ENCODE peak calls at places on chromosomes 11 and 22, in four cellular contexts. Z, G, J and E are unnamed samples.

GRCh38 chr11:127238321-127238720 is 237.8 kb upstream of the KIRREL3 start:
- DNase-seq in Z (no peak), G (no peak), J (no peak), E (no peak)

GRCh38 chr11:25159341-25159740 is 662.5 kb downstream of the LUZP2 start:
- DNase-seq in Z (peak; percentile 28), G (no peak), J (no peak), E (no peak)

GRCh38 chr11:73980001-73980960 is 2.4 kb downstream of the UCP2 start:
- DNase-seq in Z (peak; percentile 17), G (peak; percentile 70), J (peak; percentile 88), E (no peak)

GRCh38 chr11:71484248-71485062 is 31.5 kb downstream of the NADSYN1 start:
- DNase-seq in Z (no peak), G (no peak), J (no peak), E (no peak)

GRCh38 chr11:3658252-3658651 is 12.9 kb downstream of the CHRNA10 start:
- DNase-seq in Z (no peak), G (no peak), J (no peak), E (no peak)

GRCh38 chr22:37533995-37534394 is 14.8 kb upstream of the CARD10 start:
- DNase-seq in Z (peak; percentile 84), G (no peak), J (no peak), E (no peak)

GRCh38 chr22:47174671-47175111 is 412.2 kb downstream of the TBC1D22A start:
- DNase-seq in Z (no peak), G (no peak), J (no peak), E (no peak)

GRCh38 chr11:118211006-118211405 is 13.8 kb downstream of the JAML start:
- DNase-seq in Z (no peak), G (no peak), J (no peak), E (no peak)

GRCh38 chr11:99682171-99682570 is 661.4 kb downstream of the CNTN5 start:
- DNase-seq in Z (no peak), G (no peak), J (no peak), E (no peak)

GRCh38 chr11:107591446-107592236 is 694 bp downstream of the ELMOD1 start:
- DNase-seq in Z (no peak), G (no peak), J (no peak), E (peak; percentile 22)

GRCh38 chr22:41725510-41726110 is 26.3 kb downstream of the MEI1 start:
- DNase-seq in Z (no peak), G (no peak), J (no peak), E (no peak)

GRCh38 chr22:48218889-48219420 is 1456.5 kb downstream of the TBC1D22A start:
- DNase-seq in Z (no peak), G (no peak), J (no peak), E (no peak)

GRCh38 chr11:72676874-72677341 is 2.7 kb upstream of the PDE2A start:
- DNase-seq in Z (peak; percentile 26), G (peak; percentile 60), J (peak; percentile 48), E (no peak)

GRCh38 chr11:68142028-68142412 is 20.8 kb upstream of the CHKA start:
- DNase-seq in Z (no peak), G (no peak), J (no peak), E (no peak)

GRCh38 chr11:1307998-1308744 is 1.3 kb downstream of the TOLLIP start:
- DNase-seq in Z (no peak), G (no peak), J (no peak), E (no peak)

GRCh38 chr11:6657346-6657745 is 1.7 kb upstream of the DCHS1 start:
- DNase-seq in Z (peak; percentile 19), G (no peak), J (no peak), E (no peak)

GRCh38 chr22:45885171-45885840 is 91.7 kb downstream of the WNT7B start:
- DNase-seq in Z (no peak), G (no peak), J (no peak), E (no peak)

GRCh38 chr11:2525941-2526807 is 81.4 kb downstream of the KCNQ1 start:
- DNase-seq in Z (no peak), G (no peak), J (no peak), E (no peak)

GRCh38 chr11:59756845-59757244 is 1.7 kb downstream of the STX3 start:
- DNase-seq in Z (no peak), G (no peak), J (no peak), E (no peak)

GRCh38 chr22:36853407-36854099 is 7.3 kb upstream of the NCF4 start:
- DNase-seq in Z (peak; percentile 33), G (peak; percentile 84), J (peak; percentile 73), E (peak; percentile 5)

GRCh38 chr11:118735203-118735602 is 55.8 kb upstream of the TREH start:
- DNase-seq in Z (no peak), G (no peak), J (no peak), E (no peak)

GRCh38 chr22:19524170-19525115 is at the start of gene CLDN5:
- DNase-seq in Z (peak; percentile 12), G (no peak), J (no peak), E (no peak)

GRCh38 chr22:20109411-20110358 is 6.2 kb upstream of the RANBP1 start:
- DNase-seq in Z (no peak), G (no peak), J (no peak), E (no peak)

GRCh38 chr11:88979641-88980040 is 86.1 kb downstream of the GRM5 start:
- DNase-seq in Z (peak; percentile 1), G (no peak), J (no peak), E (no peak)

GRCh38 chr22:29396126-29396525 is 7.8 kb upstream of the AP1B1 start:
- DNase-seq in Z (no peak), G (no peak), J (no peak), E (no peak)

GRCh38 chr22:25013634-25014033 is 61.1 kb downstream of the KIAA1671 start:
- DNase-seq in Z (no peak), G (no peak), J (no peak), E (no peak)

GRCh38 chr11:128559496-128560103 is 27.8 kb downstream of the ETS1 start:
- DNase-seq in Z (no peak), G (no peak), J (no peak), E (no peak)

GRCh38 chr11:46456269-46456668 is 64.7 kb upstream of the CHRM4 start:
- DNase-seq in Z (no peak), G (no peak), J (no peak), E (no peak)

GRCh38 chr11:13128381-13128780 is 119.3 kb downstream of the RASSF10 start:
- DNase-seq in Z (no peak), G (no peak), J (no peak), E (no peak)

GRCh38 chr11:823441-824291 is 4.1 kb upstream of the CRACR2B start:
- DNase-seq in Z (no peak), G (no peak), J (no peak), E (no peak)

GRCh38 chr11:36488096-36488495 is 22.0 kb downstream of the TRAF6 start:
- DNase-seq in Z (no peak), G (no peak), J (no peak), E (no peak)

GRCh38 chr11:36490026-36490806 is 19.9 kb downstream of the TRAF6 start:
- DNase-seq in Z (no peak), G (no peak), J (no peak), E (no peak)

GRCh38 chr11:36485296-36485870 is 24.7 kb downstream of the TRAF6 start:
- DNase-seq in Z (no peak), G (no peak), J (no peak), E (no peak)

GRCh38 chr11:36492724-36493304 is 17.3 kb downstream of the TRAF6 start:
- DNase-seq in Z (peak; percentile 72), G (no peak), J (peak; percentile 40), E (no peak)

DNA sequence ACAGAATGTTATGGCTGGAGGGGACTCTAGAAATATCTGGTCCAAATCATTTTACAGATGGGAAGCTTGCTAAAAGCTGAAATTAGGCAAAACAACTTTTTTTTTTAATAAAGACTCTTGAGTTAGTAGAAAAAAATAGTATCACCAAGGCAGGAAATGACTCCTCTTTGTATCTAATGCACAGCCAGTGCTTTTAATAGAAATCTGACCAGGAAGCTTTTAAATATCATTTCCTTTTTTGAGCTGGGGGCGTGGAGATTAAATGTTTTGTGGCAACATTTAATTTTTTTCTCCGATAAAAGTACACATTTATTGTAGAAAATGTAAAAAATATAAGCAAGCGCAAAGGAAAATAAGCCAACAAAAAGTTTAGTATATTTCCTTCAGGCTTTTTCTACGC is 22.5 kb downstream of the TRAF6 start:
- DNase-seq in Z (no peak), G (no peak), J (no peak), E (no peak)
- H3K27ac ChIP-seq in Z (no peak overlapping the region), G (no peak overlapping the region), J (no peak overlapping the region), E (no peak overlapping the region)

GRCh38 chr11:66325140-66325754 is 8.4 kb upstream of the CD248 start:
- DNase-seq in Z (no peak), G (no peak), J (no peak), E (no peak)

GRCh38 chr11:66322732-66323427 is 6.0 kb upstream of the CD248 start:
- DNase-seq in Z (peak; percentile 88), G (no peak), J (no peak), E (no peak)

GRCh38 chr11:66321606-66322005 is 4.8 kb upstream of the CD248 start:
- DNase-seq in Z (no peak), G (no peak), J (no peak), E (no peak)

GRCh38 chr11:66324626-66325025 is 7.8 kb upstream of the CD248 start:
- DNase-seq in Z (peak; percentile 44), G (no peak), J (no peak), E (no peak)

DNA sequence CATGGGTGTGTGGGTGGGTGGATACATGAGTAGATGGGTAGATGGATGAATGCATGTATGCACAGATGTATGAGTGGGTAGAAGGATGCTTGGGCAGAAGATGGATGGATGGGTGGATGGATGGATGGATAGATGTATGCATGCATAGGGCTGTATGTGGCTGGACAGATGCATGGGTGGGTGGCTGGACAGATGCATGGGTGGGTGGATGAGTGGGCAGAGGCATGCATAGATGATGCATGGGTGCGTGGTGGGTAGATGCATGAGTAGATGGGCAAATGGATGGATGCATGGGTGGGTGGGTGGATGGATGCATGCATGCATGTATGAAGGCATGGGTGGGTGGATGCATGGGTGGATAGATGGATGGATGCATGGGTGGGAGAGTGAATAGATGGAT is 6.8 kb upstream of the CD248 start:
- DNase-seq in Z (no peak), G (no peak), J (no peak), E (no peak)
- H3K27ac ChIP-seq in Z (no peak overlapping the region), G (no peak overlapping the region), J (no peak overlapping the region), E (no peak overlapping the region)

GRCh38 chr11:69618237-69618636 is 22.7 kb upstream of the CCND1 start:
- DNase-seq in Z (no peak), G (no peak), J (no peak), E (no peak)

GRCh38 chr11:69617220-69617619 is 23.7 kb upstream of the CCND1 start:
- DNase-seq in Z (no peak), G (no peak), J (no peak), E (no peak)

GRCh38 chr11:69620663-69621290 is 20.2 kb upstream of the CCND1 start:
- DNase-seq in Z (no peak), G (no peak), J (no peak), E (no peak)

GRCh38 chr11:69615545-69616278 is 25.2 kb upstream of the CCND1 start:
- DNase-seq in Z (no peak), G (no peak), J (no peak), E (no peak)

GRCh38 chr11:69617682-69618081 is 23.3 kb upstream of the CCND1 start:
- DNase-seq in Z (no peak), G (no peak), J (no peak), E (no peak)
- H3K27ac ChIP-seq in Z (no peak overlapping the region), G (no peak overlapping the region), J (no peak overlapping the region), E (no peak overlapping the region)

DNA sequence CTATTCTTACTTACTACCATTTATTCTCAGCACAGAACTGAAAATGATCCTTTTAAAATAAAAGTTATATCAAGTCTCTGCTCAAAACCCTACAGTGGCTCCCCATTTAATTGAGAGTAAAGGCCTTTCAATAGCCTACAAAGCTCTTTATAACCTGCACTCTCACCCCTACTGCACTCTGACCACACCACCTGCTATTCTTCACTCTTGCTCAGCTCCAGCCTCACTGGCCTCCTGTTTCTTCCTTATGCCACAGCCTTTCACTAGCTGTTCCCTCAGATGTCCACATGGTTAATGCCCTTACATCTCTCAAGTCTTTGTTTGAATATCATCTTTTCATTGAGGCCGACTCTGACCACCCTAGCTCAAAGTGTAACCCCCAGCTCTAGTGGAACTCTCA is 40.9 kb upstream of the PPP2R1B start:
- DNase-seq in Z (no peak), G (no peak), J (no peak), E (no peak)
- H3K27ac ChIP-seq in Z (no peak overlapping the region), G (no peak overlapping the region), J (no peak overlapping the region), E (no peak overlapping the region)